ENCODE peak calls at places on chromosomes 4 and X, in eight cellular contexts. One of them, this sample, is unnamed.

GRCh38 chrX:140440891-140441290 is 64.0 kb downstream of the SOX3 start:
- DNase-seq in frontal cortex: no peak
- DNase-seq in iPS DF 6.9: no peak
- DNase-seq in fibroblast of mammary gland: no peak
- DNase-seq in stimulated activated CD8-positive, alpha-beta memory T cell treated with anti-CD3 and anti-CD28 coated beads, Interleukin-2, amount 100 ng/mL, for 48 hours: no peak
- DNase-seq in progenitor cell of endocrine pancreas: no peak
- DNase-seq in NCI-H1092: no peak
- DNase-seq in GF-D8: no peak
- DNase-seq in this sample: no peak

GRCh38 chr4:20203508-20203907 is 48.2 kb upstream of the SLIT2 start:
- DNase-seq in frontal cortex: no peak
- DNase-seq in GF-D8: no peak
- DNase-seq in stimulated activated CD8-positive, alpha-beta memory T cell treated with anti-CD3 and anti-CD28 coated beads, Interleukin-2, amount 100 ng/mL, for 48 hours: no peak
- DNase-seq in iPS DF 6.9: no peak
- DNase-seq in progenitor cell of endocrine pancreas: no peak
- DNase-seq in fibroblast of mammary gland: peak
- DNase-seq in NCI-H1092: no peak
- DNase-seq in this sample: no peak

GRCh38 chrX:52261463-52262194 is 76.9 kb downstream of the MAGED4 start:
- DNase-seq in frontal cortex: peak
- DNase-seq in progenitor cell of endocrine pancreas: peak
- DNase-seq in GF-D8: peak
- DNase-seq in NCI-H1092: peak
- DNase-seq in fibroblast of mammary gland: peak
- DNase-seq in stimulated activated CD8-positive, alpha-beta memory T cell treated with anti-CD3 and anti-CD28 coated beads, Interleukin-2, amount 100 ng/mL, for 48 hours: peak
- DNase-seq in iPS DF 6.9: peak
- DNase-seq in this sample: peak

GRCh38 chr4:27568236-27568951 is 707.8 kb downstream of the STIM2 start:
- DNase-seq in NCI-H1092: no peak
- DNase-seq in stimulated activated CD8-positive, alpha-beta memory T cell treated with anti-CD3 and anti-CD28 coated beads, Interleukin-2, amount 100 ng/mL, for 48 hours: no peak
- DNase-seq in frontal cortex: no peak
- DNase-seq in fibroblast of mammary gland: no peak
- DNase-seq in iPS DF 6.9: no peak
- DNase-seq in GF-D8: no peak
- DNase-seq in progenitor cell of endocrine pancreas: no peak
- DNase-seq in this sample: no peak

GRCh38 chrX:152897216-152898144 is at the start of gene ZNF185:
- DNase-seq in GF-D8: no peak
- DNase-seq in stimulated activated CD8-positive, alpha-beta memory T cell treated with anti-CD3 and anti-CD28 coated beads, Interleukin-2, amount 100 ng/mL, for 48 hours: no peak
- DNase-seq in NCI-H1092: no peak
- DNase-seq in progenitor cell of endocrine pancreas: peak
- DNase-seq in fibroblast of mammary gland: no peak
- DNase-seq in iPS DF 6.9: no peak
- DNase-seq in frontal cortex: no peak
- DNase-seq in this sample: peak

GRCh38 chr4:85968945-85969830 is 390.7 kb downstream of the MAPK10 start:
- DNase-seq in iPS DF 6.9: no peak
- DNase-seq in progenitor cell of endocrine pancreas: no peak
- DNase-seq in frontal cortex: peak
- DNase-seq in NCI-H1092: peak
- DNase-seq in GF-D8: no peak
- DNase-seq in stimulated activated CD8-positive, alpha-beta memory T cell treated with anti-CD3 and anti-CD28 coated beads, Interleukin-2, amount 100 ng/mL, for 48 hours: no peak
- DNase-seq in fibroblast of mammary gland: peak
- DNase-seq in this sample: peak

GRCh38 chr4:127642169-127642568 is 9.4 kb downstream of the INTU start:
- DNase-seq in stimulated activated CD8-positive, alpha-beta memory T cell treated with anti-CD3 and anti-CD28 coated beads, Interleukin-2, amount 100 ng/mL, for 48 hours: no peak
- DNase-seq in fibroblast of mammary gland: peak
- DNase-seq in progenitor cell of endocrine pancreas: no peak
- DNase-seq in GF-D8: no peak
- DNase-seq in NCI-H1092: no peak
- DNase-seq in frontal cortex: no peak
- DNase-seq in iPS DF 6.9: no peak
- DNase-seq in this sample: no peak

GRCh38 chr4:122129061-122129460 is 23.1 kb upstream of the BLTP1 start:
- DNase-seq in GF-D8: no peak
- DNase-seq in fibroblast of mammary gland: no peak
- DNase-seq in stimulated activated CD8-positive, alpha-beta memory T cell treated with anti-CD3 and anti-CD28 coated beads, Interleukin-2, amount 100 ng/mL, for 48 hours: no peak
- DNase-seq in frontal cortex: no peak
- DNase-seq in iPS DF 6.9: no peak
- DNase-seq in progenitor cell of endocrine pancreas: no peak
- DNase-seq in NCI-H1092: no peak
- DNase-seq in this sample: no peak

GRCh38 chrX:118495958-118496762 is 545 bp downstream of the DOCK11 start:
- DNase-seq in iPS DF 6.9: no peak
- DNase-seq in GF-D8: peak
- DNase-seq in stimulated activated CD8-positive, alpha-beta memory T cell treated with anti-CD3 and anti-CD28 coated beads, Interleukin-2, amount 100 ng/mL, for 48 hours: peak
- DNase-seq in frontal cortex: no peak
- DNase-seq in fibroblast of mammary gland: peak
- DNase-seq in NCI-H1092: peak
- DNase-seq in progenitor cell of endocrine pancreas: peak
- DNase-seq in this sample: no peak

GRCh38 chr4:22848332-22848731 is 155.6 kb downstream of the GBA3 start:
- DNase-seq in iPS DF 6.9: no peak
- DNase-seq in frontal cortex: no peak
- DNase-seq in NCI-H1092: no peak
- DNase-seq in GF-D8: no peak
- DNase-seq in stimulated activated CD8-positive, alpha-beta memory T cell treated with anti-CD3 and anti-CD28 coated beads, Interleukin-2, amount 100 ng/mL, for 48 hours: no peak
- DNase-seq in fibroblast of mammary gland: no peak
- DNase-seq in progenitor cell of endocrine pancreas: no peak
- DNase-seq in this sample: no peak

GRCh38 chr4:85611661-85612060 is 136.7 kb downstream of the ARHGAP24 start:
- DNase-seq in iPS DF 6.9: no peak
- DNase-seq in progenitor cell of endocrine pancreas: no peak
- DNase-seq in frontal cortex: no peak
- DNase-seq in fibroblast of mammary gland: no peak
- DNase-seq in GF-D8: no peak
- DNase-seq in NCI-H1092: no peak
- DNase-seq in stimulated activated CD8-positive, alpha-beta memory T cell treated with anti-CD3 and anti-CD28 coated beads, Interleukin-2, amount 100 ng/mL, for 48 hours: no peak
- DNase-seq in this sample: no peak

GRCh38 chr4:158020175-158020574 is 152.7 kb downstream of the GASK1B start:
- DNase-seq in GF-D8: no peak
- DNase-seq in frontal cortex: no peak
- DNase-seq in fibroblast of mammary gland: peak
- DNase-seq in progenitor cell of endocrine pancreas: no peak
- DNase-seq in NCI-H1092: no peak
- DNase-seq in stimulated activated CD8-positive, alpha-beta memory T cell treated with anti-CD3 and anti-CD28 coated beads, Interleukin-2, amount 100 ng/mL, for 48 hours: no peak
- DNase-seq in iPS DF 6.9: no peak
- DNase-seq in this sample: peak

GRCh38 chrX:143788265-143788664 is 67.7 kb upstream of the SPANXN2 start:
- DNase-seq in GF-D8: no peak
- DNase-seq in fibroblast of mammary gland: peak
- DNase-seq in frontal cortex: no peak
- DNase-seq in NCI-H1092: peak
- DNase-seq in stimulated activated CD8-positive, alpha-beta memory T cell treated with anti-CD3 and anti-CD28 coated beads, Interleukin-2, amount 100 ng/mL, for 48 hours: no peak
- DNase-seq in progenitor cell of endocrine pancreas: no peak
- DNase-seq in iPS DF 6.9: no peak
- DNase-seq in this sample: no peak

GRCh38 chr4:94131212-94131611 is 76.5 kb upstream of the SMARCAD1 start:
- DNase-seq in GF-D8: no peak
- DNase-seq in progenitor cell of endocrine pancreas: no peak
- DNase-seq in fibroblast of mammary gland: no peak
- DNase-seq in frontal cortex: no peak
- DNase-seq in iPS DF 6.9: no peak
- DNase-seq in NCI-H1092: no peak
- DNase-seq in stimulated activated CD8-positive, alpha-beta memory T cell treated with anti-CD3 and anti-CD28 coated beads, Interleukin-2, amount 100 ng/mL, for 48 hours: no peak
- DNase-seq in this sample: no peak

GRCh38 chr4:67616478-67616877 is 58.0 kb downstream of the STAP1 start:
- DNase-seq in progenitor cell of endocrine pancreas: no peak
- DNase-seq in NCI-H1092: no peak
- DNase-seq in GF-D8: no peak
- DNase-seq in iPS DF 6.9: no peak
- DNase-seq in stimulated activated CD8-positive, alpha-beta memory T cell treated with anti-CD3 and anti-CD28 coated beads, Interleukin-2, amount 100 ng/mL, for 48 hours: no peak
- DNase-seq in frontal cortex: no peak
- DNase-seq in fibroblast of mammary gland: no peak
- DNase-seq in this sample: no peak

GRCh38 chr4:177455591-177455990 is 13.4 kb upstream of the AGA start:
- DNase-seq in progenitor cell of endocrine pancreas: no peak
- DNase-seq in stimulated activated CD8-positive, alpha-beta memory T cell treated with anti-CD3 and anti-CD28 coated beads, Interleukin-2, amount 100 ng/mL, for 48 hours: no peak
- DNase-seq in GF-D8: no peak
- DNase-seq in iPS DF 6.9: no peak
- DNase-seq in NCI-H1092: peak
- DNase-seq in fibroblast of mammary gland: peak
- DNase-seq in frontal cortex: no peak
- DNase-seq in this sample: no peak

GRCh38 chrX:37378399-37378798 is 29.2 kb downstream of the PRRG1 start:
- DNase-seq in NCI-H1092: no peak
- DNase-seq in progenitor cell of endocrine pancreas: no peak
- DNase-seq in frontal cortex: no peak
- DNase-seq in GF-D8: no peak
- DNase-seq in stimulated activated CD8-positive, alpha-beta memory T cell treated with anti-CD3 and anti-CD28 coated beads, Interleukin-2, amount 100 ng/mL, for 48 hours: no peak
- DNase-seq in iPS DF 6.9: no peak
- DNase-seq in fibroblast of mammary gland: peak
- DNase-seq in this sample: peak

GRCh38 chr4:108331905-108332632 is 163.3 kb upstream of the LEF1 start:
- DNase-seq in fibroblast of mammary gland: no peak
- DNase-seq in iPS DF 6.9: no peak
- DNase-seq in stimulated activated CD8-positive, alpha-beta memory T cell treated with anti-CD3 and anti-CD28 coated beads, Interleukin-2, amount 100 ng/mL, for 48 hours: no peak
- DNase-seq in frontal cortex: no peak
- DNase-seq in GF-D8: no peak
- DNase-seq in NCI-H1092: no peak
- DNase-seq in progenitor cell of endocrine pancreas: no peak
- DNase-seq in this sample: no peak

GRCh38 chrX:129823115-129823514 is 20.6 kb downstream of the ZDHHC9 start:
- DNase-seq in NCI-H1092: no peak
- DNase-seq in fibroblast of mammary gland: peak
- DNase-seq in GF-D8: peak
- DNase-seq in iPS DF 6.9: no peak
- DNase-seq in frontal cortex: no peak
- DNase-seq in progenitor cell of endocrine pancreas: no peak
- DNase-seq in stimulated activated CD8-positive, alpha-beta memory T cell treated with anti-CD3 and anti-CD28 coated beads, Interleukin-2, amount 100 ng/mL, for 48 hours: no peak
- DNase-seq in this sample: peak

GRCh38 chrX:45912316-45912715 is 632.9 kb downstream of the ZNF674 start:
- DNase-seq in fibroblast of mammary gland: no peak
- DNase-seq in GF-D8: no peak
- DNase-seq in stimulated activated CD8-positive, alpha-beta memory T cell treated with anti-CD3 and anti-CD28 coated beads, Interleukin-2, amount 100 ng/mL, for 48 hours: no peak
- DNase-seq in NCI-H1092: no peak
- DNase-seq in progenitor cell of endocrine pancreas: no peak
- DNase-seq in iPS DF 6.9: no peak
- DNase-seq in frontal cortex: no peak
- DNase-seq in this sample: no peak

GRCh38 chrX:124256209-124256608 is 76.3 kb upstream of the TEX13D start:
- DNase-seq in NCI-H1092: no peak
- DNase-seq in progenitor cell of endocrine pancreas: no peak
- DNase-seq in frontal cortex: no peak
- DNase-seq in stimulated activated CD8-positive, alpha-beta memory T cell treated with anti-CD3 and anti-CD28 coated beads, Interleukin-2, amount 100 ng/mL, for 48 hours: no peak
- DNase-seq in GF-D8: no peak
- DNase-seq in iPS DF 6.9: no peak
- DNase-seq in fibroblast of mammary gland: peak
- DNase-seq in this sample: no peak

GRCh38 chr4:153222790-153223417 is 18.7 kb downstream of the TRIM2 start:
- DNase-seq in iPS DF 6.9: no peak
- DNase-seq in GF-D8: no peak
- DNase-seq in NCI-H1092: peak
- DNase-seq in frontal cortex: peak
- DNase-seq in fibroblast of mammary gland: peak
- DNase-seq in progenitor cell of endocrine pancreas: peak
- DNase-seq in stimulated activated CD8-positive, alpha-beta memory T cell treated with anti-CD3 and anti-CD28 coated beads, Interleukin-2, amount 100 ng/mL, for 48 hours: no peak
- DNase-seq in this sample: peak

GRCh38 chrX:118560380-118560932 is 64.8 kb downstream of the DOCK11 start:
- DNase-seq in GF-D8: no peak
- DNase-seq in NCI-H1092: no peak
- DNase-seq in frontal cortex: no peak
- DNase-seq in progenitor cell of endocrine pancreas: no peak
- DNase-seq in fibroblast of mammary gland: no peak
- DNase-seq in stimulated activated CD8-positive, alpha-beta memory T cell treated with anti-CD3 and anti-CD28 coated beads, Interleukin-2, amount 100 ng/mL, for 48 hours: no peak
- DNase-seq in iPS DF 6.9: no peak
- DNase-seq in this sample: no peak

GRCh38 chr4:151276787-151277557 is at the start of gene PRSS48:
- DNase-seq in GF-D8: no peak
- DNase-seq in stimulated activated CD8-positive, alpha-beta memory T cell treated with anti-CD3 and anti-CD28 coated beads, Interleukin-2, amount 100 ng/mL, for 48 hours: peak
- DNase-seq in progenitor cell of endocrine pancreas: peak
- DNase-seq in NCI-H1092: peak
- DNase-seq in iPS DF 6.9: peak
- DNase-seq in fibroblast of mammary gland: peak
- DNase-seq in frontal cortex: peak
- DNase-seq in this sample: peak

GRCh38 chrX:148929686-148930085 is 429.3 kb downstream of the AFF2 start:
- DNase-seq in frontal cortex: no peak
- DNase-seq in progenitor cell of endocrine pancreas: no peak
- DNase-seq in iPS DF 6.9: no peak
- DNase-seq in GF-D8: no peak
- DNase-seq in fibroblast of mammary gland: peak
- DNase-seq in NCI-H1092: no peak
- DNase-seq in stimulated activated CD8-positive, alpha-beta memory T cell treated with anti-CD3 and anti-CD28 coated beads, Interleukin-2, amount 100 ng/mL, for 48 hours: no peak
- DNase-seq in this sample: no peak

GRCh38 chr4:84319124-84319523 is 180.0 kb downstream of the NKX6-1 start:
- DNase-seq in stimulated activated CD8-positive, alpha-beta memory T cell treated with anti-CD3 and anti-CD28 coated beads, Interleukin-2, amount 100 ng/mL, for 48 hours: no peak
- DNase-seq in GF-D8: no peak
- DNase-seq in NCI-H1092: no peak
- DNase-seq in fibroblast of mammary gland: peak
- DNase-seq in progenitor cell of endocrine pancreas: no peak
- DNase-seq in iPS DF 6.9: no peak
- DNase-seq in frontal cortex: no peak
- DNase-seq in this sample: no peak

GRCh38 chr4:80091688-80092087 is 18.7 kb upstream of the ANTXR2 start:
- DNase-seq in frontal cortex: no peak
- DNase-seq in iPS DF 6.9: no peak
- DNase-seq in GF-D8: no peak
- DNase-seq in NCI-H1092: no peak
- DNase-seq in progenitor cell of endocrine pancreas: no peak
- DNase-seq in stimulated activated CD8-positive, alpha-beta memory T cell treated with anti-CD3 and anti-CD28 coated beads, Interleukin-2, amount 100 ng/mL, for 48 hours: no peak
- DNase-seq in fibroblast of mammary gland: no peak
- DNase-seq in this sample: no peak

GRCh38 chrX:110432831-110433230 is 74.2 kb downstream of the RTL9 start:
- DNase-seq in GF-D8: no peak
- DNase-seq in progenitor cell of endocrine pancreas: no peak
- DNase-seq in iPS DF 6.9: no peak
- DNase-seq in fibroblast of mammary gland: no peak
- DNase-seq in stimulated activated CD8-positive, alpha-beta memory T cell treated with anti-CD3 and anti-CD28 coated beads, Interleukin-2, amount 100 ng/mL, for 48 hours: no peak
- DNase-seq in NCI-H1092: no peak
- DNase-seq in frontal cortex: no peak
- DNase-seq in this sample: no peak

This sample was measured in dermis blood vessel endothelial cell.